ENCODE peak calls at places on chromosomes 1 and 21, in five cellular contexts. S, I, R, T and O are unnamed samples.

GRCh38 chr1:160360227-160360695 is 6.6 kb upstream of the NHLH1 start:
- DNase-seq in S (no peak), T (no peak), R (no peak), I (no peak), O (no peak)

GRCh38 chr1:246734861-246735260 is 10.7 kb downstream of the SCCPDH start:
- DNase-seq in R (no peak), S (no peak), I (no peak), T (no peak), O (no peak)

GRCh38 chr1:30410153-30410851 is 313.1 kb downstream of the MATN1 start:
- DNase-seq in R (peak), T (no peak), I (no peak), S (no peak), O (peak)

GRCh38 chr21:40686526-40686925 is 160.4 kb downstream of the DSCAM start:
- DNase-seq in S (no peak), T (no peak), I (no peak), R (no peak), O (no peak)

GRCh38 chr1:55007626-55008025 is 8.9 kb downstream of the BSND start:
- DNase-seq in R (no peak), I (no peak), T (no peak), S (no peak), O (no peak)

GRCh38 chr1:209505044-209505443 is 78.5 kb upstream of the CAMK1G start:
- DNase-seq in T (no peak), S (no peak), I (no peak), R (no peak), O (no peak)

GRCh38 chr1:156121441-156121840 is 6.9 kb downstream of the LMNA start:
- DNase-seq in T (no peak), I (no peak), S (no peak), R (no peak), O (no peak)

GRCh38 chr1:50371749-50372148 is 51.5 kb downstream of the DMRTA2 start:
- DNase-seq in I (no peak), S (no peak), R (no peak), T (no peak), O (no peak)

GRCh38 chr1:26772687-26773086 is 15.1 kb upstream of the PIGV start:
- DNase-seq in I (no peak), R (no peak), S (no peak), T (no peak), O (no peak)

GRCh38 chr21:18499761-18500376 is 96.3 kb upstream of the TMPRSS15 start:
- DNase-seq in T (no peak), I (peak), S (peak), R (no peak), O (no peak)

GRCh38 chr1:200262326-200262965 is 147.4 kb downstream of the ZNF281 start:
- DNase-seq in I (no peak), T (no peak), R (no peak), S (no peak), O (no peak)

GRCh38 chr1:85484264-85484663 is 19.3 kb upstream of the DDAH1 start:
- DNase-seq in S (no peak), T (no peak), R (no peak), I (no peak), O (no peak)

GRCh38 chr1:231806623-231807470 is 180.3 kb downstream of the DISC1 start:
- DNase-seq in T (no peak), R (no peak), I (peak), S (peak), O (no peak)

GRCh38 chr1:117672756-117673155 is 66.9 kb downstream of the TENT5C start:
- DNase-seq in I (no peak), S (peak), R (no peak), T (no peak), O (peak)

GRCh38 chr1:2380816-2381591 is 10.3 kb downstream of the MORN1 start:
- DNase-seq in S (no peak), R (no peak), I (no peak), T (no peak), O (no peak)

GRCh38 chr1:182377175-182377574 is 14.4 kb downstream of the GLUL start:
- DNase-seq in R (no peak), T (no peak), S (no peak), I (no peak), O (no peak)

GRCh38 chr1:170765712-170766330 is 101.9 kb downstream of the PRRX1 start:
- DNase-seq in I (no peak), T (no peak), S (no peak), R (no peak), O (no peak)

GRCh38 chr1:212179394-212180076 is 105.7 kb upstream of the PPP2R5A start:
- DNase-seq in T (no peak), R (no peak), S (no peak), I (no peak), O (no peak)

GRCh38 chr1:186139706-186140105 is 235.3 kb downstream of the TPR start:
- DNase-seq in I (no peak), S (no peak), R (no peak), T (no peak), O (no peak)

GRCh38 chr21:29436143-29436542 is 137.4 kb downstream of the BACH1 start:
- DNase-seq in S (no peak), R (no peak), T (no peak), I (no peak), O (no peak)

GRCh38 chr1:84834419-84835064 is 58.5 kb downstream of the LPAR3 start:
- DNase-seq in S (no peak), T (no peak), R (no peak), I (no peak), O (no peak)

GRCh38 chr1:58839147-58839795 is 55.4 kb upstream of the JUN start:
- DNase-seq in I (no peak), T (no peak), R (no peak), S (no peak), O (no peak)

GRCh38 chr1:235783148-235783776 is 83.4 kb downstream of the LYST start:
- DNase-seq in I (no peak), T (no peak), S (no peak), R (no peak), O (no peak)
- TF ChIP-seq CTCF in I (peak), T (peak), S (peak), R (no peak), O (peak)

DNA sequence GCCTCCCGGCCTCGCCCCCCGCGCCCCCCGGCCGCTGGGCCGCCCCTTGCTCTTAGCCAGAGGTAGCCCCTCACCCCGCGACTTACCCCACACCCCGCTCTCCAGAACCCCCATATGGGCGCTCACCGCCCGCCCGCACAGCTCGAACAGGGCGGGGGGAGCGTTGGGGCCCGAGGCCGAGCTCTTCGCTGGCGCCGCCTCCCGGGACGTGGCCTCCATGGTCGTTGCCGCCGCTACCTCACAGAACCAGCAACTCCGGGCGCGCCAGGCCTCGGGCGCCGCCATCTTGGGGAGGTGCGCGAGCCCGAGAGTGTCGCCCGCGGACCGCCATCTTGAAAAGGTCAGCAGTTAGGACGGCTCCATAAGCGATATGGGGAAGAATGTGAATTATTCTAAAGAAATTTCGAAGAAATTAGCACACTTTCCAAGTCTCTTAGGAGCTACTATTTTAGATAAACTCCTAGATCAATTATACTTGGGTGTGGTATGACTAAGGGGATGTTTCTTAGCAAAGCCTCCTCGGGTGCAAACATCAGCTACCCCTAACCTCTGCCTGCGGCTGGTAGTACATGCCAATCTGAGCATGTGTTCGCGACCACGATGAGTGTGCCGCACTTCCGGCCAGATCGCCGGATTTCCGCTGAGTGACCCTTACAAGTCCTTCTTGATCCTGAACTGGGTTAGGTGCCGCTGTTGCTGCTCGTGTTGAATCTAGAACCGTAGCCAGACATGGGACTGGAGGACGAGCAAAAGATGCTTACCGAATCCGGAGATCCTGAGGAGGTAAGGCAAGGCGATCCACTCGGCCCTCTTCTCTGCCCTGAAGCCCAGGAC is at the start of the genes LRRC41 and UQCRH:
- DNase-seq in I (peak), T (peak), S (peak), R (peak), O (peak)
- TF ChIP-seq CTCF in I (no peak), T (no peak), S (no peak), R (no peak), O (no peak)

DNA sequence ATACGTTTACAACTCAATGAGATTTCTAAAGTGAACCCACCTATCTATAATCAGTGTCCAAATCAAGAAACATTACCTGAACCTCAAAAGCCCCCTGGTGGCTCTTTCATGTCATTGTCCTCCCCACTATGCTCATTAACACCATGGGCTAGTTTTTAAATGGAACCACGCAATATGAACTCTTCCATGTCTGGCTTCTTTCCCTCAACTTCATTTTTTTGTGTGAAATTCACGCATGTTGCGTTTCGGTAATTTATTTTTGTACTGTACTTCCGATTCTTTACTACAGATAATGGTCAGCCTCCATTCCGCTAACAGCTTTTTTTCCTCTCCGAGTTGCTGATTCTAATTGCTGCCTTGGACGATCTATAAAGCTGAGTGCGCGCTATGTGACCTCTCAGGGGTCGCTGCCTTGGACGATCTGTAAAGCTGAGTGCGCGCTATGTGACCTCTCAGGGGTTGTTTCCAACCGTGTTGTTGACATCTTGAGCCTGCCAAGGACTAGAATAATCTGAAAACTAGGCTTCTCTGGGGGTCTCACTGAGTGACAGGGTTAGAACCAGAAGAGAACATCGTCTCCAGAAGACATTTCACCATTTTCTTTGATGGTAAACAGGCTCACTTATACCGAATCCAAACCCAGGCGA is 1.1 kb upstream of the CACYBP start:
- DNase-seq in I (peak), R (peak), T (peak), S (peak), O (no peak)
- TF ChIP-seq CTCF in I (peak), R (peak), T (peak), S (peak), O (no peak)

DNA sequence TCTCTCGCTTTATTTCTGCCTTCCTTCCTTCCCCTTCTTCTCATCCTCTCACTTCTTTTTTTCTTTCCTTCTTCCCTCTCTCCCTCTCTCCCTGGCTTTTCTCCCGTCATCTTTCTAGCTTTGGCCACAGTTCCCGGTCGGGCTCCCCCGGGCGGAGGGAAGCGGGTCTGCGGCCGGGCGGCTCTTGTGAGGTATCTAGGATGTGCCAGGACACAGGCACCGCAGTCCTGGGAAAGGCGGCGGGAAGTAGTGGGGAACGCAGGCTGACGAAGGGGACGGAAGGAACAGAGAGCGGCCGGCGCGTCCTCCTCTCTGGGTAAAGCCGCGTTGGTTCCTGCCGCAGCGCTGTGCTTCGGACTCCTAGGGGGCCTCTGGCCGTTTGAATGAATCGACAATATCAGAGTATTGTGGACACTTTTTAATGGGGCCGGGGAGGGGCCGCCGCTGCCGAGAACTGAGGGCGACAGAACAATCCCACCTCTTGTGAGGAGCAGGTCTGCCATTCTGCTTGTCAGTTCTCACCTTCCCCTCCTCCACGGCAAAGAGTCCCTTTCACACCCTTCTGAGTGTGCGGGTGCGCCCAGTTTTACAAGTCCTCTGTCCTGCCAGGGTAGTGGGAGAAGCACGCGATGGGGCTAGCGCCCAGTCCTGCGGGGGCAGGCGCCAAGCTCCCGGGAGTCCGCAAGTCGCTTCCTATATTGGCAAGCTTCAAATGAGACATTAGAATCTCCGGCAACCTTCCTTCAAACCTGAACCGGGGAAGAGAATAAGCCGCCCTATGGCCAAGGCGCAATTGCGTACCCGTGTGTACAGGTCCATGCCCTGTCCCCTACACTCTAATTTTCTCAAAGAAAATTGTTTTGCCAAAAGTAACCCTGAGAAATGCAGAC is 1.1 kb upstream of the LHX9 start:
- DNase-seq in I (peak), R (no peak), S (peak), T (no peak), O (no peak)
- TF ChIP-seq CTCF in I (peak), R (peak), S (peak), T (no peak), O (no peak)

GRCh38 chr1:228393268-228393699 is 13.4 kb downstream of the TRIM11 start:
- DNase-seq in S (no peak), R (no peak), T (no peak), I (no peak), O (no peak)
- TF ChIP-seq CTCF in S (peak), R (peak), T (no peak), I (peak), O (no peak)